ENCODE peak calls at places on chromosomes 13 and 19, in six cellular contexts. G is suprapubic skin, M is AG04449, D is fibroblast of lung, U is body of pancreas, K is heart left ventricle. X is an unnamed sample.
A peak's percentile ranks its signal among the peaks of the same experiment; 100 is the strongest.

GRCh38 chr13:93224545-93224944 is 2.1 kb upstream of the GPC6 start:
- DNase-seq in G (no peak), M (no peak), D (peak; percentile 95), U (no peak), K (no peak), X (peak; percentile 47)

GRCh38 chr19:14015454-14016035 is 9.4 kb upstream of the RFX1 start:
- DNase-seq in G (no peak), M (no peak), D (no peak), U (no peak), K (no peak), X (no peak)

GRCh38 chr13:71730267-71730666 is 136.7 kb downstream of the DACH1 start:
- DNase-seq in G (no peak), M (no peak), D (no peak), U (no peak), K (no peak), X (no peak)

GRCh38 chr19:12864721-12865715 is 16.2 kb downstream of the DNASE2 start:
- DNase-seq in G (no peak), M (no peak), D (no peak), U (peak; percentile 61), K (no peak), X (no peak)

GRCh38 chr19:43574424-43575155 is 737 bp downstream of the XRCC1 start:
- DNase-seq in G (no peak), M (no peak), D (peak; percentile 76), U (no peak), K (no peak), X (peak; percentile 55)

GRCh38 chr19:1069009-1069779 is 2.2 kb downstream of the ARHGAP45 start:
- DNase-seq in G (no peak), M (no peak), D (no peak), U (no peak), K (peak; percentile 88), X (no peak)

GRCh38 chr19:55913643-55914268 is 18.4 kb downstream of the NLRP13 start:
- DNase-seq in G (no peak), M (no peak), D (no peak), U (no peak), K (no peak), X (no peak)

GRCh38 chr19:11984986-11985385 is 20.1 kb downstream of the ZNF763 start:
- DNase-seq in G (no peak), M (no peak), D (no peak), U (no peak), K (no peak), X (no peak)

GRCh38 chr13:78764665-78765064 is 105.7 kb upstream of the OBI1 start:
- DNase-seq in G (no peak), M (no peak), D (no peak), U (no peak), K (no peak), X (no peak)

GRCh38 chr19:43618921-43619261 is 538 bp downstream of the ZNF428 start:
- DNase-seq in G (no peak), M (no peak), D (no peak), U (no peak), K (peak; percentile 55), X (peak; percentile 34)

GRCh38 chr13:113537909-113538688 is 46.5 kb upstream of the TFDP1 start:
- DNase-seq in G (no peak), M (no peak), D (no peak), U (peak; percentile 2), K (no peak), X (no peak)

DNA sequence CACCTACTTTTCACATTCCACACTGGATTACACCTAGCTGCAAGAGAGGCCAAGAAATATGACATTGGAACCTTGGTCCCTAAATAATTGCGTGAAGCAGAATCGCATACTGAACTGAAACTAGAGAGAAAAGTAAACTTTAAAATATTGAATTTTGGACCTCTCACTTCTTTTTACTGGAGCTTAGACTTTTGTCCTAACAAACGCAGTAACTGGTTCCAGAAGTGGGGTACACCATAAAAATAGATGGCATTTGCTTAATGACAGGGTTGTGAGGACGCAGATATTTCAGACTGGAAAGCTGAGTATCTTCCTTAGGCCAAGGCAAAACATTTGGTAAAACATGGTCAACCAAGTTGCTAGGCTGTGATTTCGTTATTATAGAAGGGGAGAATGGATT is 19.2 kb upstream of the TPM4 start:
- DNase-seq in G (no peak), M (no peak), D (no peak), U (no peak), K (no peak), X (no peak)
- TF ChIP-seq CTCF in G (no peak), M (no peak), D (no peak), U (no peak), K (no peak), X (no peak)

GRCh38 chr13:111344471-111345191 is 24.2 kb downstream of the TEX29 start:
- DNase-seq in G (no peak), M (peak; percentile 23), D (peak; percentile 65), U (no peak), K (no peak), X (peak; percentile 27)

GRCh38 chr13:111345682-111346081 is 25.2 kb downstream of the TEX29 start:
- DNase-seq in G (no peak), M (no peak), D (no peak), U (no peak), K (no peak), X (no peak)

GRCh38 chr13:111341886-111342285 is 21.4 kb downstream of the TEX29 start:
- DNase-seq in G (no peak), M (no peak), D (no peak), U (no peak), K (no peak), X (no peak)

GRCh38 chr13:111342716-111343115 is 22.3 kb downstream of the TEX29 start:
- DNase-seq in G (no peak), M (no peak), D (no peak), U (no peak), K (no peak), X (no peak)

DNA sequence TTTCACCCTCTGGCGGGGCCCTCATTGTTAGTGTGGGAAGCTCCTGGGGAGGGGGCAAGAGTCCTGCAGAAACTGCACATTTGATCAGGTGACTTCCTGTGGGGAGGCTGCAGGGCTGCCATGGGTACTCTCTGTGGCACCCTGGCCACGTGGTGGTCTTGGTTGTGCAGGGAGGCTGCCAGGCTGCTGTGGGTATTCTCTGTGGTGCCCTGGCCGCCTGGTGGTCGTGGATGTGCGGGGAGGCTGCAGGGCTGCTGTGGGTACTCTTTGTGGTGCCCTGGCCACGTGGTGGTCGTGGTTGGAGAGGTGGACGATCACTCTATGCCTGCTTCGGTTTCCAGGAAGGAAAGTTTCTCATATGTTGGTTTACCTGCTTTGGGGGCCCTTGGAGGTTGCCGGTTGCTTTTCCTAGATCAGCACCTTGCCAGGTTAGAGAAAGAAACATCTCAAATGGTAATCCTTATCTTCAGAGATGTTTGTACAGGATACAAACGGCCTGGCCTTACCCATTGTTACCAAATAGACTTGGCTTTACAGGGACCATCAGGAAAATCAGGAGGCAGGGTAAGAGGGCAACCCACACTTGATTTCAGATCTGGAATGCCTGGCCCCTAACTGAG is 22.9 kb downstream of the TEX29 start:
- DNase-seq in G (no peak), M (no peak), D (no peak), U (no peak), K (no peak), X (no peak)
- H3K4me3 ChIP-seq in G (no peak overlapping the region), M (no peak overlapping the region), D (no peak overlapping the region), U (no peak overlapping the region), K (no peak overlapping the region), X (no peak overlapping the region)

GRCh38 chr19:38457202-38457601 is 23.7 kb downstream of the RYR1 start:
- DNase-seq in G (no peak), M (no peak), D (no peak), U (no peak), K (no peak), X (no peak)

GRCh38 chr19:38453596-38453995 is 20.1 kb downstream of the RYR1 start:
- DNase-seq in G (no peak), M (no peak), D (no peak), U (no peak), K (no peak), X (no peak)

GRCh38 chr19:38452430-38453366 is 19.2 kb downstream of the RYR1 start:
- DNase-seq in G (no peak), M (no peak), D (no peak), U (peak; percentile 13), K (peak; percentile 34), X (no peak)

GRCh38 chr19:38457690-38458405 is 24.4 kb downstream of the RYR1 start:
- DNase-seq in G (no peak), M (no peak), D (no peak), U (no peak), K (no peak), X (no peak)

DNA sequence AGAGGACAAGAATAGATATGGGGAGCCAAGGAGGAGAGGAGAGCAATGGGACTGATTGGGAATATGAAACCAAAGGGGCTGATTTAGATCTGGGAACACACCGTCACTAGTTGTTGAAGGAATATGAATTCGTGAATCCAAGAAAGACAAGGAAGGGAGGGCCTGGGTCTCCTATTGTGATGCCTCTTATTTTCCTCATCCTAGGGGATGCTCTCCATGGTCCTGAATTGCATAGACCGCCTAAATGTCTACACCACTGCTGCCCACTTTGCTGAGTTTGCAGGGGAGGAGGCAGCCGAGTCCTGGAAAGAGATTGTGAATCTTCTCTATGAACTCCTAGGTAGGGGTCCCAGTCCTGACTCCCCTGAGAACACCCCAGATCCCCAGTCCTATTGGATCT is 21.5 kb downstream of the RYR1 start:
- DNase-seq in G (no peak), M (no peak), D (peak; percentile 14), U (no peak), K (no peak), X (peak; percentile 16)
- TF ChIP-seq CTCF in G (no peak), M (no peak), D (no peak), U (no peak), K (no peak), X (no peak)

GRCh38 chr19:18850560-18851375 is 19.0 kb downstream of the UPF1 start:
- DNase-seq in G (no peak), M (no peak), D (no peak), U (no peak), K (no peak), X (no peak)

GRCh38 chr19:18847516-18848463 is 16.0 kb downstream of the UPF1 start:
- DNase-seq in G (no peak), M (no peak), D (no peak), U (no peak), K (no peak), X (peak; percentile 93)

GRCh38 chr19:18849838-18850400 is 18.2 kb downstream of the UPF1 start:
- DNase-seq in G (no peak), M (no peak), D (no peak), U (no peak), K (no peak), X (peak; percentile 29)

GRCh38 chr19:18846862-18847515 is 15.2 kb downstream of the UPF1 start:
- DNase-seq in G (peak; percentile 90), M (no peak), D (peak; percentile 59), U (peak; percentile 81), K (peak; percentile 87), X (peak; percentile 82)

DNA sequence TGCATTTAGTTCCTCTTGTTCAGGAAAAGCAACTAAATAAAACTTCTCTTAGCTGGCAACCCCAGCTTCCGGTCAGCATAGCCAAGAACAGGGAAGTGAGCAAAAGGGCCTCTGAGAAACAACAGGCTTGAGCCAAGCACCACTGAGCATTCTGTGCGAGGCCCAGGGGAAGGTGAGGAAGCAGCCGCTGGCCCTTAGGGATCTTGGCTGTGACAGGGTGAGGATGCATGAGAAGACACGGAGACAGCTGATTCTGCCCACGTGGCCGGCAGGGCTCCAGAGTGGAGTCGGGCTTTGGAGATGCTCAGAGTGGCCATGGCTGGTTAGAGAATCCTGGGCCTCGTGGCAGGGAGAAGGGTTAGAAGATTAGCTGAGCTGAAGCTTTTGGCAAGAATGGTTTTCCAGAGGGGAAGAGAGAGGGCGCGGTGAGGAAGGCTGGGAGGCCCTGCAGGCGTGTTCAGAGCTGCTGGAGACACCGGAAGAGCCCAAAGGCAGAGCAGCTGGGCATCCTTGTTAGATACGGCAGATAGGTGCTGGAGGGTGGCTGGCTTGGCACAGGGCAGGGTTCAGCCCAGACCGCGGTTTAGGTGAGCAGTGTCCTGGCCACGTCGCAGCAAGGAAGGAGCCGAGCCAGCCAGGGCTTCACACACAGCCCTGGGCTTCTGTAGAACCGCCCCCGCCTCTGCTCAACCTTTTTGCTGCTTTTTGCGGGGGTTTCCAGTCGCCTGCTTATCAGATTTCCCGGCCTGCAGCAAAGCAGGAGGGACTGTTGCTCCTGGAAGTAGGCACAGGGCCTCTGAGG is 17.3 kb downstream of the UPF1 start:
- DNase-seq in G (peak; percentile 74), M (no peak), D (no peak), U (no peak), K (peak; percentile 85), X (peak; percentile 90)
- H3K4me3 ChIP-seq in G (no peak overlapping the region), M (no peak overlapping the region), D (no peak overlapping the region), U (no peak overlapping the region), K (peak overlapping the region; percentile 42), X (no peak overlapping the region)